ENCODE peak calls at places on chromosomes 11 and 22, in ten cellular contexts. One of them, this sample, is unnamed.

GRCh38 chr22:17767236-17768065 is 6.8 kb downstream of the BID start:
- DNase-seq in AG09319: no peak
- DNase-seq in stromal cell of bone marrow: no peak
- DNase-seq in kidney glomerular epithelial cell: no peak
- DNase-seq in ELF-1: no peak
- DNase-seq in stimulated activated naive CD8-positive, alpha-beta T cell treated with anti-CD3 and anti-CD28 coated beads, Interleukin-15, Interleukin-2, amounts not matched to agents 100 U/mL and 50 U/mL, for 24 hours: peak
- DNase-seq in iPS DF 19.7: no peak
- DNase-seq in fibroblast of lung: no peak
- DNase-seq in activated naive CD8-positive, alpha-beta T cell treated with anti-CD3 and anti-CD28 coated beads, Interleukin-2, amount 10 ng/mL, durations not matched to agents 7 days and 5 days: no peak
- DNase-seq in SW 1271: no peak
- DNase-seq in this sample: no peak

GRCh38 chr11:2258501-2259465 is 11.6 kb downstream of the ASCL2 start:
- DNase-seq in iPS DF 19.7: no peak
- DNase-seq in SW 1271: no peak
- DNase-seq in activated naive CD8-positive, alpha-beta T cell treated with anti-CD3 and anti-CD28 coated beads, Interleukin-2, amount 10 ng/mL, durations not matched to agents 7 days and 5 days: peak
- DNase-seq in fibroblast of lung: no peak
- DNase-seq in AG09319: no peak
- DNase-seq in stimulated activated naive CD8-positive, alpha-beta T cell treated with anti-CD3 and anti-CD28 coated beads, Interleukin-15, Interleukin-2, amounts not matched to agents 100 U/mL and 50 U/mL, for 24 hours: no peak
- DNase-seq in kidney glomerular epithelial cell: no peak
- DNase-seq in ELF-1: no peak
- DNase-seq in stromal cell of bone marrow: no peak
- DNase-seq in this sample: no peak

GRCh38 chr22:49934891-49935557 is 16.6 kb downstream of the CRELD2 start:
- DNase-seq in ELF-1: no peak
- DNase-seq in SW 1271: peak
- DNase-seq in kidney glomerular epithelial cell: no peak
- DNase-seq in stromal cell of bone marrow: no peak
- DNase-seq in AG09319: peak
- DNase-seq in fibroblast of lung: peak
- DNase-seq in stimulated activated naive CD8-positive, alpha-beta T cell treated with anti-CD3 and anti-CD28 coated beads, Interleukin-15, Interleukin-2, amounts not matched to agents 100 U/mL and 50 U/mL, for 24 hours: peak
- DNase-seq in activated naive CD8-positive, alpha-beta T cell treated with anti-CD3 and anti-CD28 coated beads, Interleukin-2, amount 10 ng/mL, durations not matched to agents 7 days and 5 days: peak
- DNase-seq in iPS DF 19.7: no peak
- DNase-seq in this sample: peak

GRCh38 chr11:68117896-68118470 is 3.2 kb downstream of the CHKA start:
- DNase-seq in fibroblast of lung: peak
- DNase-seq in activated naive CD8-positive, alpha-beta T cell treated with anti-CD3 and anti-CD28 coated beads, Interleukin-2, amount 10 ng/mL, durations not matched to agents 7 days and 5 days: no peak
- DNase-seq in SW 1271: no peak
- DNase-seq in ELF-1: peak
- DNase-seq in stromal cell of bone marrow: no peak
- DNase-seq in AG09319: no peak
- DNase-seq in iPS DF 19.7: no peak
- DNase-seq in stimulated activated naive CD8-positive, alpha-beta T cell treated with anti-CD3 and anti-CD28 coated beads, Interleukin-15, Interleukin-2, amounts not matched to agents 100 U/mL and 50 U/mL, for 24 hours: no peak
- DNase-seq in kidney glomerular epithelial cell: no peak
- DNase-seq in this sample: peak

GRCh38 chr11:126140932-126141291 is 70.5 kb downstream of the RPUSD4 start:
- DNase-seq in stromal cell of bone marrow: peak
- DNase-seq in SW 1271: no peak
- DNase-seq in kidney glomerular epithelial cell: peak
- DNase-seq in iPS DF 19.7: no peak
- DNase-seq in activated naive CD8-positive, alpha-beta T cell treated with anti-CD3 and anti-CD28 coated beads, Interleukin-2, amount 10 ng/mL, durations not matched to agents 7 days and 5 days: no peak
- DNase-seq in AG09319: no peak
- DNase-seq in stimulated activated naive CD8-positive, alpha-beta T cell treated with anti-CD3 and anti-CD28 coated beads, Interleukin-15, Interleukin-2, amounts not matched to agents 100 U/mL and 50 U/mL, for 24 hours: no peak
- DNase-seq in ELF-1: no peak
- DNase-seq in fibroblast of lung: peak
- DNase-seq in this sample: peak

GRCh38 chr11:45662665-45663485 is 2.5 kb downstream of the CHST1 start:
- DNase-seq in ELF-1: peak
- DNase-seq in stromal cell of bone marrow: peak
- DNase-seq in SW 1271: peak
- DNase-seq in iPS DF 19.7: no peak
- DNase-seq in AG09319: peak
- DNase-seq in kidney glomerular epithelial cell: peak
- DNase-seq in fibroblast of lung: peak
- DNase-seq in stimulated activated naive CD8-positive, alpha-beta T cell treated with anti-CD3 and anti-CD28 coated beads, Interleukin-15, Interleukin-2, amounts not matched to agents 100 U/mL and 50 U/mL, for 24 hours: peak
- DNase-seq in activated naive CD8-positive, alpha-beta T cell treated with anti-CD3 and anti-CD28 coated beads, Interleukin-2, amount 10 ng/mL, durations not matched to agents 7 days and 5 days: no peak
- DNase-seq in this sample: peak

GRCh38 chr22:35457729-35458546 is 58.0 kb downstream of the MCM5 start:
- DNase-seq in stimulated activated naive CD8-positive, alpha-beta T cell treated with anti-CD3 and anti-CD28 coated beads, Interleukin-15, Interleukin-2, amounts not matched to agents 100 U/mL and 50 U/mL, for 24 hours: no peak
- DNase-seq in AG09319: no peak
- DNase-seq in kidney glomerular epithelial cell: no peak
- DNase-seq in ELF-1: no peak
- DNase-seq in iPS DF 19.7: no peak
- DNase-seq in fibroblast of lung: no peak
- DNase-seq in stromal cell of bone marrow: no peak
- DNase-seq in SW 1271: no peak
- DNase-seq in activated naive CD8-positive, alpha-beta T cell treated with anti-CD3 and anti-CD28 coated beads, Interleukin-2, amount 10 ng/mL, durations not matched to agents 7 days and 5 days: no peak
- DNase-seq in this sample: no peak

GRCh38 chr11:125517116-125517804 is 21.2 kb upstream of the FEZ1 start:
- DNase-seq in iPS DF 19.7: peak
- DNase-seq in fibroblast of lung: peak
- DNase-seq in ELF-1: peak
- DNase-seq in activated naive CD8-positive, alpha-beta T cell treated with anti-CD3 and anti-CD28 coated beads, Interleukin-2, amount 10 ng/mL, durations not matched to agents 7 days and 5 days: no peak
- DNase-seq in SW 1271: peak
- DNase-seq in stromal cell of bone marrow: peak
- DNase-seq in kidney glomerular epithelial cell: no peak
- DNase-seq in AG09319: no peak
- DNase-seq in stimulated activated naive CD8-positive, alpha-beta T cell treated with anti-CD3 and anti-CD28 coated beads, Interleukin-15, Interleukin-2, amounts not matched to agents 100 U/mL and 50 U/mL, for 24 hours: no peak
- DNase-seq in this sample: peak

GRCh38 chr11:57974830-57975229 is 48.9 kb upstream of the OR9Q1 start:
- DNase-seq in fibroblast of lung: peak
- DNase-seq in activated naive CD8-positive, alpha-beta T cell treated with anti-CD3 and anti-CD28 coated beads, Interleukin-2, amount 10 ng/mL, durations not matched to agents 7 days and 5 days: no peak
- DNase-seq in kidney glomerular epithelial cell: no peak
- DNase-seq in SW 1271: no peak
- DNase-seq in stimulated activated naive CD8-positive, alpha-beta T cell treated with anti-CD3 and anti-CD28 coated beads, Interleukin-15, Interleukin-2, amounts not matched to agents 100 U/mL and 50 U/mL, for 24 hours: no peak
- DNase-seq in stromal cell of bone marrow: no peak
- DNase-seq in iPS DF 19.7: no peak
- DNase-seq in ELF-1: no peak
- DNase-seq in AG09319: no peak
- DNase-seq in this sample: no peak

GRCh38 chr11:6548641-6549040 is 51.6 kb downstream of the DNHD1 start:
- DNase-seq in fibroblast of lung: no peak
- DNase-seq in SW 1271: no peak
- DNase-seq in iPS DF 19.7: no peak
- DNase-seq in activated naive CD8-positive, alpha-beta T cell treated with anti-CD3 and anti-CD28 coated beads, Interleukin-2, amount 10 ng/mL, durations not matched to agents 7 days and 5 days: no peak
- DNase-seq in stromal cell of bone marrow: no peak
- DNase-seq in stimulated activated naive CD8-positive, alpha-beta T cell treated with anti-CD3 and anti-CD28 coated beads, Interleukin-15, Interleukin-2, amounts not matched to agents 100 U/mL and 50 U/mL, for 24 hours: no peak
- DNase-seq in AG09319: no peak
- DNase-seq in ELF-1: no peak
- DNase-seq in kidney glomerular epithelial cell: no peak
- DNase-seq in this sample: no peak

GRCh38 chr11:110894224-110894623 is 182.0 kb upstream of the ARHGAP20 start:
- DNase-seq in stimulated activated naive CD8-positive, alpha-beta T cell treated with anti-CD3 and anti-CD28 coated beads, Interleukin-15, Interleukin-2, amounts not matched to agents 100 U/mL and 50 U/mL, for 24 hours: no peak
- DNase-seq in AG09319: no peak
- DNase-seq in kidney glomerular epithelial cell: no peak
- DNase-seq in ELF-1: no peak
- DNase-seq in iPS DF 19.7: no peak
- DNase-seq in stromal cell of bone marrow: no peak
- DNase-seq in activated naive CD8-positive, alpha-beta T cell treated with anti-CD3 and anti-CD28 coated beads, Interleukin-2, amount 10 ng/mL, durations not matched to agents 7 days and 5 days: no peak
- DNase-seq in fibroblast of lung: no peak
- DNase-seq in SW 1271: no peak
- DNase-seq in this sample: no peak

GRCh38 chr11:3202305-3202704 is 16.3 kb downstream of the MRGPRG start:
- DNase-seq in stromal cell of bone marrow: no peak
- DNase-seq in stimulated activated naive CD8-positive, alpha-beta T cell treated with anti-CD3 and anti-CD28 coated beads, Interleukin-15, Interleukin-2, amounts not matched to agents 100 U/mL and 50 U/mL, for 24 hours: no peak
- DNase-seq in fibroblast of lung: no peak
- DNase-seq in iPS DF 19.7: no peak
- DNase-seq in AG09319: no peak
- DNase-seq in kidney glomerular epithelial cell: no peak
- DNase-seq in activated naive CD8-positive, alpha-beta T cell treated with anti-CD3 and anti-CD28 coated beads, Interleukin-2, amount 10 ng/mL, durations not matched to agents 7 days and 5 days: no peak
- DNase-seq in SW 1271: no peak
- DNase-seq in ELF-1: no peak
- DNase-seq in this sample: no peak

GRCh38 chr11:62854013-62854824 is 14.8 kb upstream of the WDR74 start:
- DNase-seq in AG09319: no peak
- DNase-seq in activated naive CD8-positive, alpha-beta T cell treated with anti-CD3 and anti-CD28 coated beads, Interleukin-2, amount 10 ng/mL, durations not matched to agents 7 days and 5 days: no peak
- DNase-seq in iPS DF 19.7: no peak
- DNase-seq in fibroblast of lung: no peak
- DNase-seq in stromal cell of bone marrow: no peak
- DNase-seq in kidney glomerular epithelial cell: no peak
- DNase-seq in ELF-1: no peak
- DNase-seq in SW 1271: no peak
- DNase-seq in stimulated activated naive CD8-positive, alpha-beta T cell treated with anti-CD3 and anti-CD28 coated beads, Interleukin-15, Interleukin-2, amounts not matched to agents 100 U/mL and 50 U/mL, for 24 hours: no peak
- DNase-seq in this sample: no peak

GRCh38 chr11:68027667-68028066 is 2.8 kb upstream of the NDUFS8 start:
- DNase-seq in activated naive CD8-positive, alpha-beta T cell treated with anti-CD3 and anti-CD28 coated beads, Interleukin-2, amount 10 ng/mL, durations not matched to agents 7 days and 5 days: no peak
- DNase-seq in stromal cell of bone marrow: no peak
- DNase-seq in kidney glomerular epithelial cell: no peak
- DNase-seq in ELF-1: no peak
- DNase-seq in stimulated activated naive CD8-positive, alpha-beta T cell treated with anti-CD3 and anti-CD28 coated beads, Interleukin-15, Interleukin-2, amounts not matched to agents 100 U/mL and 50 U/mL, for 24 hours: no peak
- DNase-seq in SW 1271: no peak
- DNase-seq in fibroblast of lung: no peak
- DNase-seq in AG09319: no peak
- DNase-seq in iPS DF 19.7: no peak
- DNase-seq in this sample: no peak

GRCh38 chr22:38952382-38952993 is 4.9 kb upstream of the APOBEC3A start:
- DNase-seq in AG09319: no peak
- DNase-seq in iPS DF 19.7: no peak
- DNase-seq in SW 1271: no peak
- DNase-seq in stromal cell of bone marrow: no peak
- DNase-seq in activated naive CD8-positive, alpha-beta T cell treated with anti-CD3 and anti-CD28 coated beads, Interleukin-2, amount 10 ng/mL, durations not matched to agents 7 days and 5 days: no peak
- DNase-seq in stimulated activated naive CD8-positive, alpha-beta T cell treated with anti-CD3 and anti-CD28 coated beads, Interleukin-15, Interleukin-2, amounts not matched to agents 100 U/mL and 50 U/mL, for 24 hours: no peak
- DNase-seq in fibroblast of lung: no peak
- DNase-seq in kidney glomerular epithelial cell: no peak
- DNase-seq in ELF-1: no peak
- DNase-seq in this sample: no peak

GRCh38 chr22:44828193-44828592 is 75.8 kb downstream of the ARHGAP8 start:
- DNase-seq in activated naive CD8-positive, alpha-beta T cell treated with anti-CD3 and anti-CD28 coated beads, Interleukin-2, amount 10 ng/mL, durations not matched to agents 7 days and 5 days: no peak
- DNase-seq in iPS DF 19.7: no peak
- DNase-seq in ELF-1: peak
- DNase-seq in fibroblast of lung: no peak
- DNase-seq in SW 1271: no peak
- DNase-seq in stimulated activated naive CD8-positive, alpha-beta T cell treated with anti-CD3 and anti-CD28 coated beads, Interleukin-15, Interleukin-2, amounts not matched to agents 100 U/mL and 50 U/mL, for 24 hours: peak
- DNase-seq in kidney glomerular epithelial cell: no peak
- DNase-seq in AG09319: no peak
- DNase-seq in stromal cell of bone marrow: no peak
- DNase-seq in this sample: no peak

GRCh38 chr11:69321877-69322350 is 28.0 kb downstream of the MYEOV start:
- DNase-seq in AG09319: peak
- DNase-seq in stromal cell of bone marrow: peak
- DNase-seq in activated naive CD8-positive, alpha-beta T cell treated with anti-CD3 and anti-CD28 coated beads, Interleukin-2, amount 10 ng/mL, durations not matched to agents 7 days and 5 days: no peak
- DNase-seq in kidney glomerular epithelial cell: peak
- DNase-seq in iPS DF 19.7: no peak
- DNase-seq in SW 1271: peak
- DNase-seq in stimulated activated naive CD8-positive, alpha-beta T cell treated with anti-CD3 and anti-CD28 coated beads, Interleukin-15, Interleukin-2, amounts not matched to agents 100 U/mL and 50 U/mL, for 24 hours: no peak
- DNase-seq in ELF-1: no peak
- DNase-seq in fibroblast of lung: peak
- DNase-seq in this sample: peak

GRCh38 chr11:59197990-59198389 is 14.7 kb downstream of the MPEG1 start:
- DNase-seq in AG09319: no peak
- DNase-seq in kidney glomerular epithelial cell: no peak
- DNase-seq in stimulated activated naive CD8-positive, alpha-beta T cell treated with anti-CD3 and anti-CD28 coated beads, Interleukin-15, Interleukin-2, amounts not matched to agents 100 U/mL and 50 U/mL, for 24 hours: no peak
- DNase-seq in SW 1271: no peak
- DNase-seq in stromal cell of bone marrow: peak
- DNase-seq in ELF-1: no peak
- DNase-seq in fibroblast of lung: peak
- DNase-seq in activated naive CD8-positive, alpha-beta T cell treated with anti-CD3 and anti-CD28 coated beads, Interleukin-2, amount 10 ng/mL, durations not matched to agents 7 days and 5 days: no peak
- DNase-seq in iPS DF 19.7: no peak
- DNase-seq in this sample: peak

GRCh38 chr11:120786206-120786735 is 237.6 kb upstream of the TBCEL start:
- DNase-seq in AG09319: no peak
- DNase-seq in iPS DF 19.7: no peak
- DNase-seq in ELF-1: no peak
- DNase-seq in stromal cell of bone marrow: no peak
- DNase-seq in stimulated activated naive CD8-positive, alpha-beta T cell treated with anti-CD3 and anti-CD28 coated beads, Interleukin-15, Interleukin-2, amounts not matched to agents 100 U/mL and 50 U/mL, for 24 hours: no peak
- DNase-seq in SW 1271: no peak
- DNase-seq in kidney glomerular epithelial cell: no peak
- DNase-seq in activated naive CD8-positive, alpha-beta T cell treated with anti-CD3 and anti-CD28 coated beads, Interleukin-2, amount 10 ng/mL, durations not matched to agents 7 days and 5 days: no peak
- DNase-seq in fibroblast of lung: no peak
- DNase-seq in this sample: no peak

GRCh38 chr11:74226907-74227306 is 55.8 kb downstream of the PPME1 start:
- DNase-seq in iPS DF 19.7: no peak
- DNase-seq in kidney glomerular epithelial cell: no peak
- DNase-seq in activated naive CD8-positive, alpha-beta T cell treated with anti-CD3 and anti-CD28 coated beads, Interleukin-2, amount 10 ng/mL, durations not matched to agents 7 days and 5 days: no peak
- DNase-seq in ELF-1: peak
- DNase-seq in AG09319: no peak
- DNase-seq in stromal cell of bone marrow: no peak
- DNase-seq in SW 1271: no peak
- DNase-seq in stimulated activated naive CD8-positive, alpha-beta T cell treated with anti-CD3 and anti-CD28 coated beads, Interleukin-15, Interleukin-2, amounts not matched to agents 100 U/mL and 50 U/mL, for 24 hours: no peak
- DNase-seq in fibroblast of lung: no peak
- DNase-seq in this sample: no peak

GRCh38 chr11:236774-237767 is at the start of gene PSMD13:
- DNase-seq in fibroblast of lung: peak
- DNase-seq in SW 1271: peak
- DNase-seq in stimulated activated naive CD8-positive, alpha-beta T cell treated with anti-CD3 and anti-CD28 coated beads, Interleukin-15, Interleukin-2, amounts not matched to agents 100 U/mL and 50 U/mL, for 24 hours: peak
- DNase-seq in activated naive CD8-positive, alpha-beta T cell treated with anti-CD3 and anti-CD28 coated beads, Interleukin-2, amount 10 ng/mL, durations not matched to agents 7 days and 5 days: peak
- DNase-seq in AG09319: peak
- DNase-seq in ELF-1: peak
- DNase-seq in iPS DF 19.7: peak
- DNase-seq in stromal cell of bone marrow: peak
- DNase-seq in kidney glomerular epithelial cell: peak
- DNase-seq in this sample: peak

GRCh38 chr11:33682446-33682845 is 18.2 kb downstream of the C11orf91 start:
- DNase-seq in stromal cell of bone marrow: no peak
- DNase-seq in ELF-1: peak
- DNase-seq in activated naive CD8-positive, alpha-beta T cell treated with anti-CD3 and anti-CD28 coated beads, Interleukin-2, amount 10 ng/mL, durations not matched to agents 7 days and 5 days: no peak
- DNase-seq in fibroblast of lung: no peak
- DNase-seq in kidney glomerular epithelial cell: no peak
- DNase-seq in SW 1271: no peak
- DNase-seq in stimulated activated naive CD8-positive, alpha-beta T cell treated with anti-CD3 and anti-CD28 coated beads, Interleukin-15, Interleukin-2, amounts not matched to agents 100 U/mL and 50 U/mL, for 24 hours: no peak
- DNase-seq in iPS DF 19.7: no peak
- DNase-seq in AG09319: no peak
- DNase-seq in this sample: peak

GRCh38 chr22:44003776-44004460 is 20.2 kb upstream of the PARVB start:
- DNase-seq in iPS DF 19.7: peak
- DNase-seq in ELF-1: peak
- DNase-seq in kidney glomerular epithelial cell: no peak
- DNase-seq in stromal cell of bone marrow: no peak
- DNase-seq in activated naive CD8-positive, alpha-beta T cell treated with anti-CD3 and anti-CD28 coated beads, Interleukin-2, amount 10 ng/mL, durations not matched to agents 7 days and 5 days: no peak
- DNase-seq in stimulated activated naive CD8-positive, alpha-beta T cell treated with anti-CD3 and anti-CD28 coated beads, Interleukin-15, Interleukin-2, amounts not matched to agents 100 U/mL and 50 U/mL, for 24 hours: no peak
- DNase-seq in AG09319: no peak
- DNase-seq in SW 1271: no peak
- DNase-seq in fibroblast of lung: no peak
- DNase-seq in this sample: peak

GRCh38 chr22:50674606-50675552 is 2.3 kb downstream of the SHANK3 start:
- DNase-seq in activated naive CD8-positive, alpha-beta T cell treated with anti-CD3 and anti-CD28 coated beads, Interleukin-2, amount 10 ng/mL, durations not matched to agents 7 days and 5 days: no peak
- DNase-seq in fibroblast of lung: peak
- DNase-seq in stimulated activated naive CD8-positive, alpha-beta T cell treated with anti-CD3 and anti-CD28 coated beads, Interleukin-15, Interleukin-2, amounts not matched to agents 100 U/mL and 50 U/mL, for 24 hours: peak
- DNase-seq in stromal cell of bone marrow: no peak
- DNase-seq in AG09319: no peak
- DNase-seq in kidney glomerular epithelial cell: peak
- DNase-seq in iPS DF 19.7: peak
- DNase-seq in ELF-1: peak
- DNase-seq in SW 1271: no peak
- DNase-seq in this sample: peak

GRCh38 chr11:72226701-72227100 is 2.1 kb downstream of the INPPL1 start:
- DNase-seq in stimulated activated naive CD8-positive, alpha-beta T cell treated with anti-CD3 and anti-CD28 coated beads, Interleukin-15, Interleukin-2, amounts not matched to agents 100 U/mL and 50 U/mL, for 24 hours: no peak
- DNase-seq in SW 1271: no peak
- DNase-seq in stromal cell of bone marrow: no peak
- DNase-seq in activated naive CD8-positive, alpha-beta T cell treated with anti-CD3 and anti-CD28 coated beads, Interleukin-2, amount 10 ng/mL, durations not matched to agents 7 days and 5 days: no peak
- DNase-seq in kidney glomerular epithelial cell: no peak
- DNase-seq in ELF-1: no peak
- DNase-seq in iPS DF 19.7: no peak
- DNase-seq in fibroblast of lung: no peak
- DNase-seq in AG09319: no peak
- DNase-seq in this sample: no peak

GRCh38 chr11:122883682-122883981 is 1.1 kb downstream of the JHY start:
- DNase-seq in iPS DF 19.7: no peak
- DNase-seq in fibroblast of lung: no peak
- DNase-seq in kidney glomerular epithelial cell: no peak
- DNase-seq in stromal cell of bone marrow: peak
- DNase-seq in ELF-1: no peak
- DNase-seq in activated naive CD8-positive, alpha-beta T cell treated with anti-CD3 and anti-CD28 coated beads, Interleukin-2, amount 10 ng/mL, durations not matched to agents 7 days and 5 days: no peak
- DNase-seq in SW 1271: no peak
- DNase-seq in AG09319: no peak
- DNase-seq in stimulated activated naive CD8-positive, alpha-beta T cell treated with anti-CD3 and anti-CD28 coated beads, Interleukin-15, Interleukin-2, amounts not matched to agents 100 U/mL and 50 U/mL, for 24 hours: no peak
- DNase-seq in this sample: no peak

GRCh38 chr22:23548501-23549197 is 31.4 kb downstream of the IGLL1 start:
- DNase-seq in AG09319: no peak
- DNase-seq in fibroblast of lung: no peak
- DNase-seq in iPS DF 19.7: no peak
- DNase-seq in activated naive CD8-positive, alpha-beta T cell treated with anti-CD3 and anti-CD28 coated beads, Interleukin-2, amount 10 ng/mL, durations not matched to agents 7 days and 5 days: peak
- DNase-seq in stromal cell of bone marrow: no peak
- DNase-seq in SW 1271: no peak
- DNase-seq in kidney glomerular epithelial cell: no peak
- DNase-seq in stimulated activated naive CD8-positive, alpha-beta T cell treated with anti-CD3 and anti-CD28 coated beads, Interleukin-15, Interleukin-2, amounts not matched to agents 100 U/mL and 50 U/mL, for 24 hours: no peak
- DNase-seq in ELF-1: peak
- DNase-seq in this sample: no peak

GRCh38 chr11:33687733-33688479 is 12.7 kb downstream of the C11orf91 start:
- DNase-seq in stimulated activated naive CD8-positive, alpha-beta T cell treated with anti-CD3 and anti-CD28 coated beads, Interleukin-15, Interleukin-2, amounts not matched to agents 100 U/mL and 50 U/mL, for 24 hours: peak
- DNase-seq in SW 1271: peak
- DNase-seq in iPS DF 19.7: no peak
- DNase-seq in stromal cell of bone marrow: peak
- DNase-seq in kidney glomerular epithelial cell: peak
- DNase-seq in ELF-1: peak
- DNase-seq in AG09319: no peak
- DNase-seq in activated naive CD8-positive, alpha-beta T cell treated with anti-CD3 and anti-CD28 coated beads, Interleukin-2, amount 10 ng/mL, durations not matched to agents 7 days and 5 days: no peak
- DNase-seq in fibroblast of lung: peak
- DNase-seq in this sample: peak

This sample was measured in left kidney.